ENCODE peak calls at places on chromosomes 1 and 21, in nine cellular contexts. C is neuronal stem cell, J is astrocyte, W is DND-41, O is Karpas-422, X is fibroblast of lung, H is HCT116, S is neural progenitor cell, G is PC-3. T is an unnamed sample. For H3K4me1, the result is how much of the 10 kb centered on the place peaks cover.

GRCh38 chr21:42892582-42892930 is 553 bp upstream of the NDUFV3 start:
- DNase-seq in C (peak), J (no peak), W (no peak), O (no peak), X (no peak), H (no peak), S (no peak), G (no peak), T (no peak)

GRCh38 chr1:111195002-111195684 is 5.3 kb downstream of the DENND2D start:
- DNase-seq in C (no peak), J (no peak), W (no peak), O (no peak), X (peak), H (no peak), S (no peak), G (no peak), T (no peak)

GRCh38 chr1:246781212-246781611 is 57.0 kb downstream of the SCCPDH start:
- DNase-seq in C (no peak), J (no peak), W (no peak), O (no peak), X (no peak), H (no peak), S (no peak), G (no peak), T (no peak)

GRCh38 chr21:42685954-42686500 is 32.6 kb downstream of the PDE9A start:
- DNase-seq in C (no peak), J (no peak), W (no peak), O (no peak), X (no peak), H (no peak), S (no peak), G (no peak), T (no peak)

GRCh38 chr1:9128520-9129371 is at the start of gene GPR157:
- DNase-seq in C (peak), J (peak), W (peak), O (peak), X (peak), H (peak), S (peak), G (peak), T (no peak)

GRCh38 chr1:177732178-177732577 is 237.7 kb downstream of the SEC16B start:
- DNase-seq in C (no peak), J (no peak), W (no peak), O (no peak), X (no peak), H (no peak), S (no peak), G (no peak), T (no peak)

GRCh38 chr1:226643701-226644540 is 95.2 kb downstream of the ITPKB start:
- DNase-seq in C (no peak), J (no peak), W (no peak), O (peak), X (no peak), H (no peak), S (no peak), G (no peak), T (no peak)

GRCh38 chr1:212967767-212968166 is 17.4 kb downstream of the VASH2 start:
- DNase-seq in C (no peak), J (peak), W (no peak), O (peak), X (peak), H (peak), S (peak), G (peak), T (no peak)

GRCh38 chr1:1084372-1085170 is 10.5 kb upstream of the RNF223 start:
- DNase-seq in C (no peak), J (no peak), W (no peak), O (no peak), X (no peak), H (no peak), S (no peak), G (no peak), T (no peak)

GRCh38 chr1:164561007-164561406 is 2.0 kb downstream of the PBX1 start:
- DNase-seq in C (no peak), J (peak), W (no peak), O (no peak), X (peak), H (no peak), S (no peak), G (peak), T (no peak)

GRCh38 chr21:45509566-45510465 is 32.4 kb downstream of the SLC19A1 start:
- DNase-seq in C (no peak), J (no peak), W (no peak), O (no peak), X (no peak), H (no peak), S (peak), G (no peak), T (no peak)

GRCh38 chr21:37341254-37341960 is 25.2 kb upstream of the DYRK1A start:
- DNase-seq in C (no peak), J (peak), W (no peak), O (no peak), X (no peak), H (no peak), S (peak), G (peak), T (no peak)

GRCh38 chr1:89285715-89286380 is 13.2 kb upstream of the GBP5 start:
- DNase-seq in C (no peak), J (no peak), W (no peak), O (no peak), X (no peak), H (no peak), S (no peak), G (no peak), T (no peak)

GRCh38 chr1:239432255-239432654 is 45.9 kb downstream of the CHRM3 start:
- DNase-seq in C (no peak), J (no peak), W (no peak), O (no peak), X (no peak), H (no peak), S (no peak), G (no peak), T (no peak)

GRCh38 chr1:56063461-56063860 is 515.9 kb downstream of the PLPP3 start:
- DNase-seq in C (no peak), J (no peak), W (no peak), O (no peak), X (no peak), H (no peak), S (no peak), G (no peak), T (no peak)

GRCh38 chr1:66920543-66920942 is 4.1 kb downstream of the DNAI4 start:
- DNase-seq in C (no peak), J (no peak), W (no peak), O (no peak), X (no peak), H (no peak), S (no peak), G (no peak), T (no peak)

GRCh38 chr1:153933420-153933819 is 10.6 kb upstream of the GATAD2B start:
- DNase-seq in C (no peak), J (no peak), W (no peak), O (no peak), X (no peak), H (no peak), S (no peak), G (no peak), T (no peak)

GRCh38 chr21:42337276-42337675 is 13.5 kb downstream of the TFF2 start:
- DNase-seq in C (no peak), J (no peak), W (no peak), O (no peak), X (no peak), H (no peak), S (no peak), G (no peak), T (no peak)

GRCh38 chr1:230068952-230069684 is 2.1 kb downstream of the GALNT2 start:
- DNase-seq in C (no peak), J (no peak), W (peak), O (no peak), X (peak), H (no peak), S (peak), G (peak), T (no peak)

GRCh38 chr1:235648407-235648907 is 1.1 kb downstream of the GNG4 start:
- DNase-seq in C (no peak), J (no peak), W (no peak), O (no peak), X (no peak), H (no peak), S (peak), G (no peak), T (no peak)

GRCh38 chr21:37642493-37642892 is 273.8 kb downstream of the KCNJ6 start:
- DNase-seq in C (no peak), J (no peak), W (peak), O (peak), X (no peak), H (peak), S (peak), G (peak), T (no peak)

GRCh38 chr1:201282931-201283829 is at the start of gene PKP1:
- DNase-seq in C (no peak), J (peak), W (no peak), O (no peak), X (peak), H (no peak), S (peak), G (peak), T (no peak)

GRCh38 chr1:223710179-223711133 is 1.9 kb upstream of the CAPN2 start:
- DNase-seq in C (no peak), J (no peak), W (no peak), O (no peak), X (no peak), H (no peak), S (no peak), G (no peak), T (no peak)

GRCh38 chr1:7991504-7992440 is 30.3 kb downstream of the PARK7 start:
- DNase-seq in C (no peak), J (no peak), W (no peak), O (no peak), X (peak), H (no peak), S (no peak), G (no peak), T (no peak)

GRCh38 chr1:223343692-223344091 is 20.3 kb downstream of the SUSD4 start:
- DNase-seq in C (no peak), J (no peak), W (no peak), O (no peak), X (no peak), H (no peak), S (no peak), G (no peak), T (no peak)

GRCh38 chr1:17624540-17625256 is 85.2 kb downstream of the ARHGEF10L start:
- DNase-seq in C (no peak), J (peak), W (no peak), O (no peak), X (peak), H (peak), S (no peak), G (peak), T (peak)

GRCh38 chr1:32362474-32363313 is at the start of the genes FAM229A and TSSK3:
- DNase-seq in C (no peak), J (no peak), W (no peak), O (no peak), X (no peak), H (no peak), S (no peak), G (no peak), T (no peak)
- H3K4me3 ChIP-seq in C (no peak), J (peak), W (no peak), O (no peak), X (no peak), H (no peak), S (peak), G (peak), T (peak)

GRCh38 chr1:14140800-14141526 is 441.0 kb downstream of the PRDM2 start:
- DNase-seq in C (no peak), J (peak), W (no peak), O (no peak), X (no peak), H (no peak), S (no peak), G (peak), T (no peak)

GRCh38 chr1:14136881-14137280 is 436.9 kb downstream of the PRDM2 start:
- DNase-seq in C (no peak), J (no peak), W (no peak), O (no peak), X (no peak), H (no peak), S (no peak), G (no peak), T (no peak)

GRCh38 chr1:14138135-14138506 is 438.1 kb downstream of the PRDM2 start:
- DNase-seq in C (no peak), J (no peak), W (no peak), O (no peak), X (no peak), H (no peak), S (no peak), G (peak), T (peak)

GRCh38 chr1:14137411-14138134 is 437.6 kb downstream of the PRDM2 start:
- DNase-seq in C (no peak), J (no peak), W (no peak), O (no peak), X (no peak), H (no peak), S (no peak), G (peak), T (peak)

DNA sequence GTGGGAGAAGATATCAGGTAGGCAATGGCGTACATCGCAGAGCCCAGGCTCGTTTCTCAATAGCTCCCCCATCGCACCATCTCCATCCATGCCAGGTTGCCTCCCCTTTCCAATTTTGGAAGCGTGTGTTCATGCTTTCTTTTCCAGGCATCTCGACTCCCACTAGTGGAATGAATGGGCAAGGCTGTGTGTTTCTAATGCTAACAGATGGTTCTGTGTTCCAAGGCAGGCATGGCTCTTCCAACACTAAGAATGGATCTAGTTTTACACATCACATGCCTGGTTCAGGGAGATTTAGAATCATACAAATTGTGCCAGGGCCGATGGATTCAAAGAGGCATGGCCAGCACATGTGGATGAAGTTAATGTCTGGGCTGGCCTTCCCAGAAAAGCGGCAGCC is 438.6 kb downstream of the PRDM2 start:
- DNase-seq in C (no peak), J (no peak), W (no peak), O (no peak), X (no peak), H (no peak), S (no peak), G (no peak), T (no peak)
- H2AFZ ChIP-seq in C (no peak), J (no peak), W (no peak), O (no peak), X (no peak), H (no peak), S (no peak), G (no peak), T (peak)

DNA sequence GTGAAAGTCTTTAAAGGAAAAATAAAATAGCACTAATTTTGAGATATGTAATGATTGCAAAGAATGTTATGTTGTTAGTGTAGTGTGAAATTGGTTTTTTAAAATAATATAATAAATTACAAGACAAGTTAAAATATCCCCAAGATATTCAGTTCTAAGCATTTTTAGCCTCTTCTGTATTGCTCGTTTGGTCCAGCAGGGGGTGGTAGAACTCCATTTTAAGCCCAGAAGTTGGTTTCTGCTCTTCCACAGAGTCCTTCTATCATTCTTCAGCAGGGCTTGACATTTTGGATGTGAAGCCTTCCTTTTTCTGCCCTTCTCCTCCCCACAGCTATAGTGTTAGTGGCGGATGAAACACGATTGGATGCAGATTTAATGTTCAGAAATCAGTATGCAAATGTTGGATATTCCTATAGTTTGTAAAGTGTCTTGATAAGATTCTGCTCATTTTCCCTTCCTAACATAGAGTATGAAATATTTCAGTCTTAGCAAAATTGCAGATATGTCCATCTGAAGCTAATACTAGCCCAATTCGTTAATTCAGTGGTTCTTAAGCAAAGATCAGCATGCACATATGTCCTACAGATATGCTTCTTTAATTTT is 1.5 kb downstream of the NCAM2 start:
- DNase-seq in C (peak), J (peak), W (peak), O (peak), X (peak), H (no peak), S (peak), G (peak), T (no peak)
- H3K4me1 ChIP-seq in C (under half), J (under half), W (under half), O (under half), X (under half), H (under half), S (under half), G (under half), T (under half)

DNA sequence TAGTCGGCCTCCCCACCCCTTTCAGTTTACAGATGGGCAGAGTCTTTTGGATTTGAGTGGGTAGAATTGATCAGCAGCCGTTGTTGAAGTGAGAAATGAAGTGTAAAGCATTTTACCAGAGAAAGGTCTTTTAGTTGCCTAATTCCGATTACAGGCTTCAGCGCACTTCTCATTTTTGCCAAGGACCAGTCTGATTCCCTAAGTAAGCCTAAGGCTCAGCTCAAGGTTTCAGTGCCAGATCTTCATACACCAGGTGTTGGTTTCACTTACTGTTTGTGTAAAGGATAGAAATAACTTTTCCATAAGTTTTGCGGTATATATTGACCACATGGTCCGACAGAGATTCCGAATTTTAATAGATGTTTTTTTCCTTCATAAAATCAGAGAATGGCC is 83.9 kb upstream of the BMP8A start:
- DNase-seq in C (peak), J (no peak), W (no peak), O (no peak), X (no peak), H (no peak), S (peak), G (no peak), T (no peak)
- H3K4me3 ChIP-seq in C (no peak), J (peak), W (peak), O (no peak), X (peak), H (peak), S (peak), G (peak), T (no peak)

DNA sequence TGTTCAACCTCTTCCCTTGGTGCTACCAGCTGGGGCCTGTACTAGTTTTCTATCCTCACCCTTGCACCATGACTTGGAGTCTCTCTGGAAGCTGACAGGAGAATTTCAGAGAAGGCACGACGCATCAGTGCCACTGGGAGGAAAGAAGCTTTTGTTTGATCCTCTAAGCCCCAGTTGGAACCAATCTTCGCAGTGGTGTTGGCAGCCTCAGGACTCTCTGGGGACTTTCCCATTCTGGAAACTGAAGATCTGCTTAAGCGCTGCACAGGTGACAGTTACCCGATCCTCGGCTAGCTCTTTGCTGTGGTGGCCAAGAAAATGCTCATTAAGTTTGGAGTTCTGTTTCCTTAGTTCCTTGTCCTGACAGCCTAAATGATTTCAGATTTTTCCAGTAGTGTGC is 222.3 kb downstream of the RHOU start:
- DNase-seq in C (no peak), J (no peak), W (no peak), O (no peak), X (no peak), H (no peak), S (no peak), G (no peak), T (no peak)
- H2AFZ ChIP-seq in C (no peak), J (no peak), W (no peak), O (no peak), X (no peak), H (no peak), S (no peak), G (no peak), T (no peak)